ENCODE peak calls at places on chromosomes 13 and 19, in six cellular contexts. C is amniotic epithelial cell, B is astrocyte of the spinal cord, K is heart right ventricle, N is kidney glomerular epithelial cell, H is T47D. P is an unnamed sample.
A peak's percentile ranks its signal among the peaks of the same experiment; 100 is the strongest.

GRCh38 chr19:47427241-47428176 is 8.2 kb upstream of the MEIS3 start:
- DNase-seq in K (peak; percentile 47), H (peak; percentile 67), C (no peak), B (peak; percentile 33), N (peak; percentile 28), P (peak; percentile 45)

GRCh38 chr13:40026741-40027140 is 371.3 kb downstream of the COG6 start:
- DNase-seq in N (no peak), H (no peak), K (no peak), C (peak; percentile 22), B (no peak), P (no peak)

GRCh38 chr13:28320884-28321574 is 173.9 kb downstream of the FLT1 start:
- DNase-seq in N (no peak), B (no peak), C (peak; percentile 29), H (no peak), K (no peak), P (no peak)

GRCh38 chr13:53075356-53076041 is 46.9 kb downstream of the OLFM4 start:
- DNase-seq in C (no peak), N (no peak), H (no peak), K (no peak), B (no peak), P (no peak)

GRCh38 chr13:80469841-80470378 is 129.0 kb upstream of the SPRY2 start:
- DNase-seq in N (no peak), K (peak; percentile 50), H (no peak), B (peak; percentile 92), C (peak; percentile 91), P (no peak)

GRCh38 chr13:84431646-84432045 is 549.4 kb upstream of the SLITRK1 start:
- DNase-seq in H (no peak), N (no peak), K (no peak), C (peak; percentile 43), B (peak; percentile 41), P (no peak)

GRCh38 chr13:95787356-95788099 is 110.6 kb downstream of the DNAJC3 start:
- DNase-seq in N (no peak), H (no peak), K (no peak), C (peak; percentile 59), B (no peak), P (no peak)

GRCh38 chr19:41821003-41821735 is 23.3 kb downstream of the LYPD4 start:
- DNase-seq in N (peak; percentile 54), H (peak; percentile 49), B (no peak), K (no peak), C (peak; percentile 19), P (peak; percentile 12)

GRCh38 chr19:58395220-58395978 is at the start of gene RNF225:
- DNase-seq in K (no peak), B (no peak), N (no peak), H (peak; percentile 96), C (no peak), P (no peak)

GRCh38 chr19:872266-872951 is 12.9 kb downstream of the CFD start:
- DNase-seq in H (no peak), B (peak; percentile 34), N (no peak), K (no peak), C (peak; percentile 79), P (peak; percentile 78)